ENCODE peak calls at places on chromosomes 6 and 20, in five cellular contexts. L is neural progenitor cell; C is CD8-positive, alpha-beta T cell; S is AG10803; I is A549. E is an unnamed sample.

GRCh38 chr20:54197621-54198604 is 10.0 kb upstream of the PFDN4 start:
- DNase-seq in L (peak; percentile 43), C (no peak), S (peak; percentile 88), I (peak; percentile 48), E (no peak)

GRCh38 chr6:45931254-45931653 is 84.4 kb downstream of the CLIC5 start:
- DNase-seq in L (no peak), C (no peak), S (no peak), I (no peak), E (no peak)

GRCh38 chr20:63054695-63055240 is 48.0 kb upstream of the BHLHE23 start:
- DNase-seq in L (no peak), C (peak; percentile 11), S (no peak), I (no peak), E (no peak)

GRCh38 chr6:122651604-122652003 is 41.4 kb downstream of the PKIB start:
- DNase-seq in L (no peak), C (no peak), S (no peak), I (no peak), E (no peak)

GRCh38 chr6:128235556-128235955 is 284.8 kb downstream of the PTPRK start:
- DNase-seq in L (no peak), C (no peak), S (no peak), I (no peak), E (no peak)

GRCh38 chr20:61455508-61456215 is 203.6 kb downstream of the CDH4 start:
- DNase-seq in L (no peak), C (no peak), S (no peak), I (no peak), E (no peak)

GRCh38 chr6:170043881-170044790 is 246.7 kb downstream of the DLL1 start:
- DNase-seq in L (no peak), C (no peak), S (no peak), I (no peak), E (no peak)

GRCh38 chr6:109760208-109760607 is 69.1 kb downstream of the FIG4 start:
- DNase-seq in L (no peak), C (no peak), S (no peak), I (no peak), E (no peak)

GRCh38 chr20:49276895-49277785 is 717 bp downstream of the ZNFX1 start:
- DNase-seq in L (peak; percentile 41), C (peak; percentile 41), S (no peak), I (no peak), E (no peak)

GRCh38 chr6:53043626-53044025 is 21.6 kb upstream of the FBXO9 start:
- DNase-seq in L (peak; percentile 24), C (no peak), S (peak; percentile 79), I (no peak), E (no peak)

GRCh38 chr20:58088625-58089024 is 139.8 kb downstream of the ANKRD60 start:
- DNase-seq in L (no peak), C (no peak), S (no peak), I (no peak), E (no peak)

GRCh38 chr6:28525496-28526039 is at the start of gene GPX5:
- DNase-seq in L (no peak), C (peak; percentile 33), S (no peak), I (no peak), E (no peak)

GRCh38 chr20:43191946-43192847 is 2.5 kb upstream of the PTPRT start:
- DNase-seq in L (peak; percentile 73), C (no peak), S (no peak), I (peak; percentile 31), E (no peak)

GRCh38 chr6:55528624-55529023 is 50.4 kb downstream of the HMGCLL1 start:
- DNase-seq in L (peak; percentile 48), C (no peak), S (peak; percentile 6), I (peak; percentile 2), E (peak; percentile 18)

GRCh38 chr6:17054647-17055046 is 47.2 kb upstream of the STMND1 start:
- DNase-seq in L (no peak), C (no peak), S (no peak), I (no peak), E (no peak)

GRCh38 chr6:154874684-154875594 is 120.2 kb upstream of the TIAM2 start:
- DNase-seq in L (no peak), C (no peak), S (peak; percentile 24), I (no peak), E (no peak)

GRCh38 chr6:155493694-155494143 is 38.1 kb upstream of the NOX3 start:
- DNase-seq in L (no peak), C (no peak), S (peak; percentile 100), I (peak; percentile 79), E (peak; percentile 70)

GRCh38 chr6:74534485-74535211 is 671.2 kb downstream of the COL12A1 start:
- DNase-seq in L (no peak), C (no peak), S (peak; percentile 93), I (peak; percentile 59), E (no peak)

GRCh38 chr6:15464211-15464725 is 198.6 kb downstream of the DTNBP1 start:
- DNase-seq in L (peak; percentile 55), C (peak; percentile 57), S (peak; percentile 17), I (peak; percentile 13), E (no peak)

GRCh38 chr6:36827261-36828079 is 11.8 kb downstream of the CPNE5 start:
- DNase-seq in L (peak; percentile 25), C (no peak), S (peak; percentile 54), I (no peak), E (no peak)

GRCh38 chr6:152099816-152100618 is 292.5 kb downstream of the ESR1 start:
- DNase-seq in L (no peak), C (no peak), S (peak; percentile 25), I (no peak), E (no peak)

GRCh38 chr6:44582930-44583329 is 195.4 kb downstream of the CDC5L start:
- DNase-seq in L (no peak), C (no peak), S (no peak), I (no peak), E (no peak)

GRCh38 chr6:8658391-8658790 is 223.0 kb upstream of the SLC35B3 start:
- DNase-seq in L (no peak), C (no peak), S (no peak), I (no peak), E (no peak)

GRCh38 chr6:36244641-36245280 is 25.1 kb upstream of the PNPLA1 start:
- DNase-seq in L (peak; percentile 53), C (no peak), S (no peak), I (no peak), E (no peak)

GRCh38 chr20:652611-653109 is 340 bp downstream of the SRXN1 start:
- DNase-seq in L (no peak), C (no peak), S (no peak), I (no peak), E (no peak)

GRCh38 chr20:43824699-43825402 is 89.8 kb upstream of the TOX2 start:
- DNase-seq in L (peak; percentile 82), C (no peak), S (peak; percentile 26), I (no peak), E (peak; percentile 40)

GRCh38 chr6:38110407-38111025 is 291.0 kb downstream of the ZFAND3 start:
- DNase-seq in L (no peak), C (no peak), S (peak; percentile 16), I (no peak), E (no peak)

GRCh38 chr6:6569043-6569442 is 19.5 kb upstream of the LY86 start:
- DNase-seq in L (no peak), C (no peak), S (no peak), I (no peak), E (no peak)

GRCh38 chr6:4017847-4018193 is 61.1 kb downstream of the FAM217A start:
- DNase-seq in L (peak; percentile 34), C (no peak), S (peak; percentile 31), I (no peak), E (no peak)

GRCh38 chr20:49424536-49424935 is 57.9 kb downstream of the KCNB1 start:
- DNase-seq in L (peak; percentile 43), C (no peak), S (peak; percentile 7), I (no peak), E (no peak)

GRCh38 chr6:154232013-154232920 is 124.3 kb downstream of the IPCEF1 start:
- DNase-seq in L (no peak), C (no peak), S (no peak), I (no peak), E (no peak)

GRCh38 chr20:7375905-7376304 is 564.4 kb downstream of the HAO1 start:
- DNase-seq in L (peak; percentile 50), C (no peak), S (no peak), I (no peak), E (peak; percentile 1)

GRCh38 chr6:85678000-85678601 is 35.4 kb upstream of the SYNCRIP start:
- DNase-seq in L (no peak), C (no peak), S (no peak), I (no peak), E (no peak)

GRCh38 chr6:79048611-79049010 is 29.4 kb downstream of the PHIP start:
- DNase-seq in L (peak; percentile 40), C (no peak), S (peak; percentile 27), I (peak; percentile 5), E (no peak)
- TF ChIP-seq CTCF in L (peak; percentile 59), C (peak; percentile 24), S (peak; percentile 57), I (no peak), E (peak; percentile 51)

GRCh38 chr6:30821862-30822784 is 62.2 kb upstream of the DDR1 start:
- DNase-seq in L (peak; percentile 46), C (no peak), S (peak; percentile 51), I (peak; percentile 44), E (no peak)
- TF ChIP-seq CTCF in L (peak; percentile 57), C (peak; percentile 61), S (peak; percentile 57), I (peak; percentile 54), E (peak; percentile 50)

DNA sequence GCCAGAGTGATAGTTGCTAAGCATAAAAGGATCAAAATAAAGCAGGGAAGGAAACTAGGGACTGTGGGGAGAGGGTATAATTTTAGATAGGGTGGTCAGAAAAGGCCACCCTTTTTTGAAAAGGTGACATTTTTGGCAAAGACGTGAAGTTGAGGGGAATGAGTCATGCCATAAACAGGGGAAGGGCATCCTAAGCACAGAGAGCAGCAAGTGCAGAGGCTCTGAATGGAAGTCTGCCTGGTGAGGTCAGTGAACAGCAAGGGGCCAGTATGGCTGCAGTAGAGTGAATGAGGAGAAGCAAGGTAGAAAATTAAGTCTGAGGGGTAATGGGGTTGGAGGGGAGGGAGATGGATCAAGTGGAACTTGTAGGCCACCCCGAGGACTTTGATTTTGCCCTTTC is 2.4 kb downstream of the KLC4 start:
- DNase-seq in L (no peak), C (no peak), S (no peak), I (no peak), E (no peak)
- TF ChIP-seq CTCF in L (no peak), C (no peak), S (no peak), I (no peak), E (no peak)

GRCh38 chr20:31410011-31410410 is 4.0 kb upstream of the DEFB121 start:
- DNase-seq in L (no peak), C (no peak), S (no peak), I (no peak), E (no peak)
- TF ChIP-seq CTCF in L (no peak), C (no peak), S (no peak), I (no peak), E (no peak)

E was measured in GM12864.